ENCODE peak calls at places on chromosomes 11 and 22, in four cellular contexts. D is tibial artery, X is breast epithelium, K is endothelial cell of umbilical vein. P is an unnamed sample.

GRCh38 chr11:119741369-119742262 is 12.6 kb upstream of the NECTIN1 start:
- DNase-seq in D (no peak), X (no peak), K (peak; percentile 20), P (no peak)

GRCh38 chr22:26545827-26546226 is 33.6 kb upstream of the TFIP11 start:
- DNase-seq in D (no peak), X (no peak), K (no peak), P (no peak)

GRCh38 chr11:84541711-84542340 is 1085.3 kb downstream of the DLG2 start:
- DNase-seq in D (no peak), X (no peak), K (no peak), P (no peak)

GRCh38 chr11:87219266-87219665 is 181.5 kb downstream of the TMEM135 start:
- DNase-seq in D (no peak), X (no peak), K (no peak), P (no peak)

GRCh38 chr22:22450343-22450839 is 58.2 kb downstream of the ZNF280B start:
- DNase-seq in D (no peak), X (no peak), K (no peak), P (no peak)

GRCh38 chr11:86738615-86739014 is 61.7 kb upstream of the PRSS23 start:
- DNase-seq in D (no peak), X (no peak), K (peak; percentile 10), P (no peak)

GRCh38 chr11:128884703-128885338 is 6.3 kb upstream of the KCNJ5 start:
- DNase-seq in D (no peak), X (peak; percentile 60), K (peak; percentile 80), P (peak; percentile 60)

GRCh38 chr11:64969209-64969608 is 2.7 kb downstream of the MAJIN start:
- DNase-seq in D (no peak), X (no peak), K (peak; percentile 31), P (peak; percentile 85)

GRCh38 chr22:38262051-38262795 is 10.6 kb downstream of the TMEM184B start:
- DNase-seq in D (peak; percentile 81), X (peak; percentile 85), K (peak; percentile 29), P (peak; percentile 81)

GRCh38 chr11:61639816-61640443 is 40.3 kb upstream of the DAGLA start:
- DNase-seq in D (no peak), X (no peak), K (no peak), P (peak; percentile 32)

GRCh38 chr11:94831529-94831928 is 63.4 kb downstream of the AMOTL1 start:
- DNase-seq in D (no peak), X (no peak), K (no peak), P (no peak)

GRCh38 chr11:45843158-45843924 is 3.9 kb upstream of the CRY2 start:
- DNase-seq in D (peak; percentile 96), X (peak; percentile 93), K (peak; percentile 80), P (peak; percentile 81)

GRCh38 chr11:22456993-22457748 is 119.0 kb downstream of the SLC17A6 start:
- DNase-seq in D (no peak), X (no peak), K (no peak), P (peak; percentile 89)

GRCh38 chr22:48431536-48432315 is 1395.9 kb downstream of the BRD1 start:
- DNase-seq in D (peak; percentile 53), X (no peak), K (no peak), P (no peak)

GRCh38 chr11:25527841-25528240 is 804.1 kb upstream of the ANO3 start:
- DNase-seq in D (no peak), X (no peak), K (no peak), P (no peak)

GRCh38 chr11:34416746-34417145 is 22.0 kb upstream of the CAT start:
- DNase-seq in D (no peak), X (no peak), K (no peak), P (no peak)

GRCh38 chr22:43888740-43889139 is 3.1 kb downstream of the PNPLA5 start:
- DNase-seq in D (no peak), X (no peak), K (no peak), P (no peak)

GRCh38 chr11:93188726-93189125 is 9.1 kb downstream of the SLC36A4 start:
- DNase-seq in D (no peak), X (no peak), K (no peak), P (no peak)

GRCh38 chr11:42407379-42407778 is 904.4 kb upstream of the API5 start:
- DNase-seq in D (no peak), X (no peak), K (peak; percentile 13), P (peak; percentile 1)

GRCh38 chr11:134414772-134415765 is 3.0 kb upstream of the B3GAT1 start:
- DNase-seq in D (no peak), X (no peak), K (no peak), P (no peak)

GRCh38 chr11:77322506-77322905 is 21.0 kb upstream of the GDPD4 start:
- DNase-seq in D (no peak), X (no peak), K (no peak), P (no peak)

GRCh38 chr11:76235233-76236091 is 29.2 kb upstream of the WNT11 start:
- DNase-seq in D (peak; percentile 95), X (peak; percentile 89), K (peak; percentile 95), P (peak; percentile 85)

GRCh38 chr11:76233196-76233921 is 27.1 kb upstream of the WNT11 start:
- DNase-seq in D (no peak), X (no peak), K (no peak), P (no peak)

GRCh38 chr11:76232026-76232665 is 25.8 kb upstream of the WNT11 start:
- DNase-seq in D (no peak), X (no peak), K (no peak), P (no peak)

GRCh38 chr11:76234704-76235232 is 28.5 kb upstream of the WNT11 start:
- DNase-seq in D (peak; percentile 81), X (peak; percentile 52), K (no peak), P (no peak)

DNA sequence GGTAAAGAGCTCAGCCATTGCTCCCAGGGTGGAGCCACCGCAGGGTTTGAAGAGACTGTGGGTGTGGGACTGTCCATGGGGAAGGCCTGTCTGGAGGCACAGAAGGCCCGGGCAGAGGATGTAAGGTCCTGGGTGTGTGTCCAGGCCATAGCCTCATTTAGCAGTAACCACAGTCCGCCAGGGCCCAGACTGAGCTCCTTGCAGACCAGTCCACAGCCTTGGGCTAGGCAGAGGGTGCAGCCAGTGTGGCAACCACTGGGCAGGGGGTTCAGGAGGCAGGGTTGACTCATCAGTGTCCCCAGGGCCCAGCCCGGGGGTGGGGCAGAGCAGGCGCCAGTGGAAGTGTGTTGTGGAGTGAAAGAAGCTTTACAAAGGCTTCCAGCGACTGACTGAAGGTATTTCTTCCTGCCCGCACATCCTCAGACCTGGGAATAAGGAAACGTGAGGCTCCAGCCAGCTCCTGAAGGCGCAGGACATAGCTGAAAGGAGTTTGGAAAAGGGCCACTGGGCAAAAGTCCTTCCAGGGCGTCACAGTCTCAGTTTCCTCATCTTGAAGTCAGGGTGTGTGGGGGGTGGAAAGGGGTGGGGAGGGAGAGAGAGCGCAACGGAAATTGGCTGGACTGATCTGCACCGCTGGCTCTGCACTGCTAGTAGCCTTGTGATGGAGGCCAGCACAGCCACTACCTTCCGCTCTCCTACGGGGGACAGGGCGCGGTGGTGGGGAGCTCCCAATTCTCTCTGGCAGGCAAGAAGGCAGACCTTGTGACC is 27.8 kb upstream of the WNT11 start:
- DNase-seq in D (peak; percentile 91), X (peak; percentile 44), K (peak; percentile 9), P (peak; percentile 14)
- H3K27ac ChIP-seq in D (peak overlapping the region; percentile 86), X (peak overlapping the region; percentile 88), K (peak overlapping the region; percentile 63), P (peak overlapping the region; percentile 40)

GRCh38 chr11:67056267-67056639 is 394 bp upstream of the RHOD start:
- DNase-seq in D (no peak), X (no peak), K (no peak), P (no peak)

GRCh38 chr11:67056640-67057409 is at the start of gene RHOD:
- DNase-seq in D (peak; percentile 80), X (no peak), K (peak; percentile 21), P (peak; percentile 57)

GRCh38 chr11:67057410-67057757 is 737 bp downstream of the RHOD start:
- DNase-seq in D (no peak), X (no peak), K (no peak), P (peak; percentile 46)

GRCh38 chr11:67054851-67055523 is 1.7 kb upstream of the RHOD start:
- DNase-seq in D (no peak), X (peak; percentile 53), K (peak; percentile 65), P (peak; percentile 98)

DNA sequence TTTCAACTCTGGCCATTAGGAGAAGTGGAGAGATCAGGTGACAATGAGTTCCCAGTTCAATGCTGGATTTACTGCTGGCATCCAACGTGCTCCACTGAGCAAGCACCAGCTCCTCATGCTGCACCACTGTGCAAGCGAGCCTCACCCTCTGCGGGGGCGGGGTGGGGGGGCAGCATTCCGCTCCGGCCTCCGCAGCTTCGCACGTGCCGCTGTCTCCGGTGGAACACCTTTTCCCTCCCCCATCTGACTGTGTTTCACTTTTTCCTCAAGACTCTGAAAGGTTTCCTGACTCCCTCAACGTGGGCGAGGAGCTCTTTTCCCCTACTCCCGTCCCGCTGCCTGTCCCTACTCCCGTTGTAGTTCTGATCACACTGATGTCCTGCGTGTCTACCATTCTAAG is 835 bp upstream of the RHOD start:
- DNase-seq in D (no peak), X (peak; percentile 37), K (no peak), P (peak; percentile 82)
- H3K4me3 ChIP-seq in D (peak overlapping the region; percentile 68), X (peak overlapping the region; percentile 51), K (no peak overlapping the region), P (peak overlapping the region; percentile 53)

DNA sequence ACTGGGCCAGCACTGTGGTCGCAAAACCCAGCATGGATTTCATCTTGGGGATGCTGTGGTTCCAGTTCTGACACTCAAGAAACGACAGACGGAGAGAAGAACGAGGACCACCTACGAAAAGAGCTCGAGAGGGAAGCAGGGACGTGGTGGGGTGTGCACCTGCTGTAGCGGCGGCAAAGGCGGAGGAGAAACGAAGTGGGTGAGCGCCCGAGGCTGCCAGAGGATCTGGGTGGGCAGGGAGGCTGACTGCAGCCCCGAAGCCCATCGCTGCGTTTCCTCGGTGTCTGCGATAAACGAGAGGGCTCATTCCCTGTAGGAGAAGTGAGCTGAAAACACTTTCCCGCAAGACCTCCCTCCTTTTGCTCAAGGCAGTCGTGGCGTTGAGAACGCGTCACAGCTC is 246.1 kb downstream of the OR4C45 start:
- DNase-seq in D (no peak), X (no peak), K (no peak), P (no peak)
- H3K9me3 ChIP-seq in D (no peaks in the 10 kb centered on the region), X (peaks cover 7% of the 10 kb centered on the region), K (peaks cover 2% of the 10 kb centered on the region), P (peaks cover 28% of the 10 kb centered on the region)

GRCh38 chr11:47861762-47862161 is 13.6 kb upstream of the NUP160 start:
- DNase-seq in D (no peak), X (no peak), K (no peak), P (no peak)

GRCh38 chr11:47864910-47865309 is 16.8 kb upstream of the NUP160 start:
- DNase-seq in D (no peak), X (no peak), K (peak; percentile 18), P (no peak)

GRCh38 chr11:47860526-47860925 is 12.4 kb upstream of the NUP160 start:
- DNase-seq in D (no peak), X (no peak), K (no peak), P (no peak)

GRCh38 chr11:47863189-47863892 is 15.2 kb upstream of the NUP160 start:
- DNase-seq in D (no peak), X (no peak), K (no peak), P (no peak)

DNA sequence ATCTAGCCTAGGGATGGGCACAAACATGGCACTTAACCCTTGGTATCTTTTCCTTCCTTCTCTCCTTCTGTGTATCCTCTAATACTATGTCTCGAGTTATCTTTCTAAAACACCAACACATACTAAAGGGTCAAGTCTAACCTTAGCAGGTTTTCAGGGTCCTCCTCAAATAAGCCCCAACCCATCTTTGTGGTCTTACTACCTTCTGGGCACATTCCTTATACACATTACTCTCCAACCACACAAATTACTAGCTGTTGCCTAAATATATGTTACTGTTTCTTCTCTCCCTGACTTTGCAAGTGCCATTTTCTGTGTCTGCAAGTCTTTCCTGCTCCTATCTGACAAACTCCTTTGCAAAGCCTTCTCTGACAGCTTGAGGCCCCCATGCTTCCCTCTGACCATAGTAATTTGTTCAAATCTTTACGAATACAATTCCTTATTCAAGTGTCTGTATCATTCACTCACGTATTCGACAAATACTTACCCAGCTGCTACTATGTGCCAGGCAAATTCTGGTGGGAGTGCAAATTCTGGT is 15.8 kb upstream of the NUP160 start:
- DNase-seq in D (no peak), X (no peak), K (no peak), P (no peak)
- H3K27ac ChIP-seq in D (no peak overlapping the region), X (no peak overlapping the region), K (no peak overlapping the region), P (no peak overlapping the region)